ENCODE peak calls at places on chromosomes 11 and 22, in four cellular contexts. E is GM06990, I is RWPE2, M is adrenal gland. N is an unnamed sample.

GRCh38 chr11:1922411-1923113 is 3.1 kb downstream of the TNNT3 start:
- DNase-seq in M (peak; percentile 15), E (no peak), I (peak; percentile 37), N (no peak)

GRCh38 chr22:38802671-38803121 is 8.8 kb upstream of the DNAL4 start:
- DNase-seq in E (no peak), I (peak; percentile 86), M (peak; percentile 80), N (no peak)

GRCh38 chr11:128482512-128483191 is 104.7 kb downstream of the ETS1 start:
- DNase-seq in M (no peak), I (no peak), E (no peak), N (no peak)

GRCh38 chr22:20247010-20247505 is 21.1 kb downstream of the RTN4R start:
- DNase-seq in M (no peak), E (peak; percentile 59), I (no peak), N (no peak)

GRCh38 chr11:31706357-31706756 is 104.8 kb downstream of the PAX6 start:
- DNase-seq in M (no peak), I (no peak), E (no peak), N (no peak)

GRCh38 chr11:36363361-36364272 is 67.5 kb downstream of the PRR5L start:
- DNase-seq in E (no peak), I (no peak), M (no peak), N (no peak)

GRCh38 chr11:61908730-61909622 is 8.4 kb downstream of the RAB3IL1 start:
- DNase-seq in E (no peak), I (peak; percentile 62), M (peak; percentile 69), N (no peak)

GRCh38 chr11:111586305-111586915 is 15.8 kb upstream of the SIK2 start:
- DNase-seq in M (no peak), I (no peak), E (no peak), N (no peak)

GRCh38 chr11:2214527-2215229 is 43.1 kb upstream of the TH start:
- DNase-seq in I (no peak), M (no peak), E (no peak), N (no peak)

GRCh38 chr11:71330996-71331395 is 78.6 kb upstream of the SHANK2 start:
- DNase-seq in E (no peak), I (peak; percentile 9), M (no peak), N (no peak)

GRCh38 chr11:12126352-12127019 is 16.1 kb downstream of the MICAL2 start:
- DNase-seq in M (no peak), I (peak; percentile 78), E (no peak), N (no peak)

GRCh38 chr11:125262825-125263218 is 98.3 kb downstream of the PKNOX2 start:
- DNase-seq in E (no peak), I (no peak), M (no peak), N (no peak)

GRCh38 chr11:70546179-70546940 is 148.0 kb downstream of the CTTN start:
- DNase-seq in E (no peak), M (no peak), I (no peak), N (no peak)

GRCh38 chr11:112513936-112514716 is 253.5 kb upstream of the PLET1 start:
- DNase-seq in M (no peak), I (no peak), E (no peak), N (no peak)

GRCh38 chr11:12007230-12007593 is 1.2 kb downstream of the DKK3 start:
- DNase-seq in E (no peak), M (no peak), I (no peak), N (no peak)

GRCh38 chr11:23903044-23903704 is 593.7 kb upstream of the LUZP2 start:
- DNase-seq in M (no peak), E (no peak), I (no peak), N (no peak)

GRCh38 chr11:91158901-91159537 is 936.2 kb upstream of the CHORDC1 start:
- DNase-seq in M (no peak), E (no peak), I (no peak), N (no peak)

GRCh38 chr11:9533053-9533452 is 40.4 kb upstream of the WEE1 start:
- DNase-seq in M (no peak), E (no peak), I (no peak), N (no peak)

GRCh38 chr22:33969052-33969451 is 48.8 kb upstream of the LARGE1 start:
- DNase-seq in I (no peak), E (no peak), M (no peak), N (no peak)

GRCh38 chr11:11280826-11281225 is 72.2 kb downstream of the CSNK2A3 start:
- DNase-seq in M (no peak), E (no peak), I (no peak), N (no peak)

DNA sequence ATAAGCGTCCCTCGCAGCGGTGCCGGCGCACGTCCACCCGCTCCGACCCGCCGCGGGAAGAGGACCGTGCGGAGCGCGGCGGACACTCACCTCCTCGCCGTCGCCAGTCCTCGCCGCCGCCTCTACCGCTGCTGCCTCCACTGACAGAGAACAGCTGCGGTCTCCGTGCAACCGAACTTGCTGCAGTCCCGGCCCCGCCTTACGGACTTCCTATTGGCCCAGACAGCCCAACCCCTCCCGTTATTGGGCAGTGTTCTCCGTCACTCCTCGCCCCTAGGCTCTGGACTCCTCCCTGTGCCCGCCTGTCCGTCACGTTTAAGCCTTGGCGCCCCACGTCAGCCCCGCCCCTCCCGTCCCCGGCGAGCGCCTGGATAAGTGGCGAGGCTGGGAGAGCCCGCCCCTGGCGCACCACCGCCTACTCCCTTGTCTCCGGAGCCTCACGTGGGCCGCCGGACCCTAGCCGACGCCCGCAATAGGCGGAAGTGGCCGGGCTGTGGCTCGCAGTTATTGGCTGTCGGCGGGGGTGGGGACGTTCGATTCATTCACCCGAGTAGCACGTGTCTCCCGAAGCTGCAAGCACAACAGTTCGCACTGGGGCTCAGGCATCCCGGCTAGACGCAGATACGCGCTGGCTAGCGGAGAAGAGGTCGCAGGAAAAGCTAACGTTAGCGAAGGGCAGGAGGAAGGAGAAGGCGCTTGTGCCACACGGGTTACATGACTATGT is at the start of gene PC:
- DNase-seq in M (peak; percentile 100), E (peak; percentile 97), I (peak; percentile 99), N (peak; percentile 96)
- TF ChIP-seq CTCF in M (no peak), E (no peak), I (no peak), N (no peak)

GRCh38 chr11:76671236-76671590 is 666 bp upstream of the LRRC32 start:
- DNase-seq in I (no peak), E (no peak), M (no peak), N (no peak)
- H3K4me3 ChIP-seq in I (no peak overlapping the region), E (peak overlapping the region; percentile 50), M (no peak overlapping the region), N (peak overlapping the region; percentile 54)

GRCh38 chr22:36274547-36274946 is 21.6 kb downstream of the APOL1 start:
- DNase-seq in I (no peak), E (no peak), M (no peak), N (no peak)

GRCh38 chr22:36281726-36282077 is 28.8 kb downstream of the APOL1 start:
- DNase-seq in I (no peak), M (no peak), E (no peak), N (no peak)

GRCh38 chr22:36279219-36279666 is 26.3 kb downstream of the APOL1 start:
- DNase-seq in E (no peak), M (no peak), I (no peak), N (no peak)

GRCh38 chr22:36280379-36280778 is 27.4 kb downstream of the APOL1 start:
- DNase-seq in M (no peak), I (no peak), E (no peak), N (no peak)

DNA sequence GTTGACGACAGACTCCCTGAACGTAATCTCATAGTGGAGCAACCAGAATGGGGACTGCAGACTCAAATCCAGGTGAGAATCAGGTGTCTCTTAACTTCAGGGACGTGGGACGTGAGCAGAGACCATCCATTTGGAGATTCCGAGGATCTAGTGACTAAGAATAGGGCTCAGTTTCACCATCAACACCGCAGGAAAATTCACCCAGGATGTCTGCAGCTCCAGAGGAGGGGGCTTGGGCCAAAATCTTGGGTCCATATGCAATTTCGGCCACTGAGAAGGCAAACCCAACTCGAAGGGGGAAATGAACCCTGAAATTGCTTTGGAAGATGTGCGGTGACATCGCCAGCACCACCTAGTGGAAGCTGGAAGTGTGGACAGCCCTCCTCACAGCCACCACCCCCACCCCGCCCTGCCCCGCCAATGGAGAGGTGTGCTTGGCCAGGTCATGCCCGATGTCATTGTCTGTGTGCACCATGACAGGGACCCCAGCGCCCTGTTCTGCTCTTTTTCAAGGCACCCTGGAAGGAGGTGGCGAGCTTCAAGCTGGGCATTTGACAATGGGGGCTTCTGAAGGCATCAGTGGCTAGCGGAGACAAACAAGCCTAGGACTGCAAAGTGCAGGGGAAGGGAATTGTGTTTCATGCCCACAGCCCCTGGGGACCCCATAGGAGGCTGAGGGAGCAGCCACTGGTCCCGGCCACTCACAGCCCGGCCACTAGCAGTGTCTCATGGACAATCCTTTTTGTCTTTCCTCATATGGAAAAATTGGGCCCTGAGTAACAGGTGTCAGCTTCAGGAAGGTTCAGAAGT is 24.8 kb downstream of the APOL1 start:
- DNase-seq in I (no peak), E (peak; percentile 73), M (peak; percentile 56), N (no peak)
- TF ChIP-seq CTCF in I (peak; percentile 82), E (peak; percentile 87), M (peak; percentile 58), N (peak; percentile 93)

GRCh38 chr22:22235564-22235963 is 9.0 kb upstream of the VPREB1 start:
- DNase-seq in I (no peak), M (no peak), E (no peak), N (peak; percentile 52)
- H3K4me3 ChIP-seq in I (no peak overlapping the region), M (no peak overlapping the region), E (no peak overlapping the region), N (no peak overlapping the region)

DNA sequence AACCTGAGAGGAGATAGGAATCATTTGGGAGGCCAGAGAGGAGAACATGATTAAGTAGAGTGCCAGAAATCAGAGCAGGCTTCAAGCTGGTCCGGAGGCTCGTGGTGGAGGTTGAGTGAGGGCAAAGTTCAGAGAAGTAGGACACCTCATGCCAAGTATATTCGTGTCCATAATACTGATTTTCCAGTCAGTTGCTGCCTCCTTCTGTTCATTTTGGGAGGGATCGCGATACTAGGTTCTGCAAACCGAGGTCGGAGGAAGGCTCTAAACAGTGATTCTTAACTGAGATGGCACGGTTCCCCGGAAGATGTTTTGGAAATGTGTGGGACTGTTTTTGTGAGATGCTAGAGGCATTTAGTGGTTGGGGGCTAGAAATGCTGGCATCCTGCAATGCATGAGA is 13.6 kb upstream of the CD3E start:
- DNase-seq in I (no peak), M (peak; percentile 14), E (no peak), N (no peak)
- TF ChIP-seq CTCF in I (peak; percentile 78), M (no peak), E (peak; percentile 25), N (peak; percentile 42)

DNA sequence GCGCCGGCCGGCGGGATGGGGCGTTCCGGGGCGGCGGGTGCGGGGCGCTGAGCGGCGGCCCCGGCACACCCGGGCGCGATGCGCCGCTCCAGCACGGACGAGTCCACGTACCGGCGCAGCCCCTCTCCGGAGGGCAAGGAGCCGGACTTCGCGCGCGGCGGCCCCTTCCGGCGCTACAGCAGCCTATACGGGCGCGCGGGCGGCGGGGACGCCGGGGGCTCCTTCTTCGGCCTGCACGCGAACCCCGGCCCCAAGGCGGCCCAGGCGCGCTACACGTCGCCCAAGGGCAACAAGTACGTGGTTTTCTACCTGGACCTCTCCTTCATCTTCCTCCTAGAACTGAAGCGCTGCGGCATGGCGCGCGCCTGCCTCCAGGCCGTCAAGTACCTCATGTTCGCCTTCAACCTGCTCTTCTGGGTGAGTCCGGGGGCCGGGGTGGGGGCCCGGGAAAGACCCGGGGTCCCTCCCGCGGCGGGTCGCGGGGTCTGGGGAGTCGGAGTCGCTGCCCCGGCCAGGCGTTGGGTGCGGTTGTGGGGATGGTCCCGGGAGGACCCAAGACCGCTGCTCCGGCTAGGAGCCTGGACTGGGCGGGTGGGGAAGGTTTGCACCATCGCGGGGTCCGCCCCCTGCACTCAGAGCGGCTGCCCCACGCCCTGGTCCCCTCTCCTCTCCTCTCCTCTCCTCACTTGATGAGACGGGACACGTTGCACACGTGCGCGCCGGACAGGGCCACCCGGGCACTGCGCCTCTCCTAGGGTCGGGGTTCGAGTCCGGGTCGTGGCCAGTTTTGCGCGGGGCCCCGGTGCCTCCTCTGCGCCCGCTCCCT is 7.5 kb downstream of the TSPAN4 start:
- DNase-seq in E (no peak), M (no peak), I (no peak), N (no peak)
- H3K4me3 ChIP-seq in E (no peak overlapping the region), M (no peak overlapping the region), I (no peak overlapping the region), N (no peak overlapping the region)

GRCh38 chr11:117618956-117619355 is 178.1 kb downstream of the DSCAML1 start:
- DNase-seq in E (no peak), M (no peak), I (no peak), N (no peak)
- TF ChIP-seq CTCF in E (no peak), M (no peak), I (no peak), N (no peak)